ENCODE peak calls at places on chromosomes 13 and 19, in eight cellular contexts. One of them, this sample, is unnamed. For H3K27me3 and H3K4me1, the result is how much of the 10 kb centered on the place peaks cover.

GRCh38 chr13:19864018-19864338 is 529 bp upstream of the ZMYM5 start:
- DNase-seq in psoas muscle: peak
- DNase-seq in CD4-positive, alpha-beta memory T cell: peak
- DNase-seq in pancreas: peak
- DNase-seq in heart left ventricle: peak
- DNase-seq in cardiac muscle cell: peak
- DNase-seq in endothelial cell of umbilical vein: peak
- DNase-seq in heart right ventricle: peak
- DNase-seq in this sample: peak

GRCh38 chr13:76505437-76505836 is 380.8 kb downstream of the KCTD12 start:
- DNase-seq in psoas muscle: no peak
- DNase-seq in CD4-positive, alpha-beta memory T cell: no peak
- DNase-seq in pancreas: no peak
- DNase-seq in heart left ventricle: no peak
- DNase-seq in cardiac muscle cell: no peak
- DNase-seq in endothelial cell of umbilical vein: no peak
- DNase-seq in heart right ventricle: no peak
- DNase-seq in this sample: no peak

GRCh38 chr19:18304496-18305312 is 18.2 kb downstream of the LSM4 start:
- DNase-seq in psoas muscle: peak
- DNase-seq in CD4-positive, alpha-beta memory T cell: peak
- DNase-seq in pancreas: peak
- DNase-seq in heart left ventricle: peak
- DNase-seq in cardiac muscle cell: peak
- DNase-seq in endothelial cell of umbilical vein: peak
- DNase-seq in heart right ventricle: peak
- DNase-seq in this sample: peak

GRCh38 chr13:60629158-60629557 is 232.1 kb downstream of the TDRD3 start:
- DNase-seq in psoas muscle: no peak
- DNase-seq in CD4-positive, alpha-beta memory T cell: no peak
- DNase-seq in pancreas: no peak
- DNase-seq in heart left ventricle: no peak
- DNase-seq in cardiac muscle cell: no peak
- DNase-seq in endothelial cell of umbilical vein: no peak
- DNase-seq in heart right ventricle: no peak
- DNase-seq in this sample: no peak

GRCh38 chr13:79044415-79044814 is 361.6 kb downstream of the RBM26 start:
- DNase-seq in psoas muscle: no peak
- DNase-seq in CD4-positive, alpha-beta memory T cell: no peak
- DNase-seq in pancreas: no peak
- DNase-seq in heart left ventricle: no peak
- DNase-seq in cardiac muscle cell: no peak
- DNase-seq in endothelial cell of umbilical vein: no peak
- DNase-seq in heart right ventricle: no peak
- DNase-seq in this sample: no peak

GRCh38 chr19:11504502-11505031 is 1.1 kb downstream of the ZNF653 start:
- DNase-seq in psoas muscle: no peak
- DNase-seq in CD4-positive, alpha-beta memory T cell: no peak
- DNase-seq in pancreas: no peak
- DNase-seq in heart left ventricle: no peak
- DNase-seq in cardiac muscle cell: no peak
- DNase-seq in endothelial cell of umbilical vein: no peak
- DNase-seq in heart right ventricle: no peak
- DNase-seq in this sample: no peak

GRCh38 chr13:113897966-113898365 is 34.1 kb upstream of the GAS6 start:
- DNase-seq in psoas muscle: no peak
- DNase-seq in CD4-positive, alpha-beta memory T cell: no peak
- DNase-seq in pancreas: no peak
- DNase-seq in heart left ventricle: no peak
- DNase-seq in cardiac muscle cell: no peak
- DNase-seq in endothelial cell of umbilical vein: no peak
- DNase-seq in heart right ventricle: no peak
- DNase-seq in this sample: no peak

GRCh38 chr13:54092686-54093085 is 1064.1 kb downstream of the OLFM4 start:
- DNase-seq in psoas muscle: no peak
- DNase-seq in CD4-positive, alpha-beta memory T cell: peak
- DNase-seq in pancreas: no peak
- DNase-seq in heart left ventricle: no peak
- DNase-seq in cardiac muscle cell: no peak
- DNase-seq in endothelial cell of umbilical vein: no peak
- DNase-seq in heart right ventricle: no peak
- DNase-seq in this sample: no peak

GRCh38 chr13:23506821-23507210 is 63.4 kb upstream of the TNFRSF19 start:
- DNase-seq in psoas muscle: no peak
- DNase-seq in CD4-positive, alpha-beta memory T cell: no peak
- DNase-seq in pancreas: no peak
- DNase-seq in heart left ventricle: peak
- DNase-seq in cardiac muscle cell: peak
- DNase-seq in endothelial cell of umbilical vein: no peak
- DNase-seq in heart right ventricle: peak
- DNase-seq in this sample: no peak

GRCh38 chr13:39578821-39579291 is 24.1 kb downstream of the LHFPL6 start:
- DNase-seq in psoas muscle: no peak
- DNase-seq in CD4-positive, alpha-beta memory T cell: no peak
- DNase-seq in pancreas: no peak
- DNase-seq in heart left ventricle: no peak
- DNase-seq in cardiac muscle cell: no peak
- DNase-seq in endothelial cell of umbilical vein: no peak
- DNase-seq in heart right ventricle: no peak
- DNase-seq in this sample: no peak

GRCh38 chr13:97224544-97225324 is 2.6 kb downstream of the MBNL2 start:
- DNase-seq in psoas muscle: no peak
- DNase-seq in CD4-positive, alpha-beta memory T cell: peak
- DNase-seq in pancreas: peak
- DNase-seq in heart left ventricle: no peak
- DNase-seq in cardiac muscle cell: peak
- DNase-seq in endothelial cell of umbilical vein: peak
- DNase-seq in heart right ventricle: no peak
- DNase-seq in this sample: peak

GRCh38 chr19:17829855-17830566 is 8.7 kb upstream of the INSL3 start:
- DNase-seq in psoas muscle: no peak
- DNase-seq in CD4-positive, alpha-beta memory T cell: no peak
- DNase-seq in pancreas: peak
- DNase-seq in heart left ventricle: no peak
- DNase-seq in cardiac muscle cell: peak
- DNase-seq in endothelial cell of umbilical vein: no peak
- DNase-seq in heart right ventricle: no peak
- DNase-seq in this sample: no peak

GRCh38 chr13:81770868-81771505 is 1430.1 kb upstream of the SPRY2 start:
- DNase-seq in psoas muscle: no peak
- DNase-seq in CD4-positive, alpha-beta memory T cell: no peak
- DNase-seq in pancreas: no peak
- DNase-seq in heart left ventricle: no peak
- DNase-seq in cardiac muscle cell: no peak
- DNase-seq in endothelial cell of umbilical vein: no peak
- DNase-seq in heart right ventricle: no peak
- DNase-seq in this sample: no peak

GRCh38 chr13:93496985-93497673 is 270.5 kb downstream of the GPC6 start:
- DNase-seq in psoas muscle: no peak
- DNase-seq in CD4-positive, alpha-beta memory T cell: no peak
- DNase-seq in pancreas: no peak
- DNase-seq in heart left ventricle: no peak
- DNase-seq in cardiac muscle cell: no peak
- DNase-seq in endothelial cell of umbilical vein: no peak
- DNase-seq in heart right ventricle: no peak
- DNase-seq in this sample: no peak

GRCh38 chr13:87259479-87260083 is 411.6 kb upstream of the SLITRK5 start:
- DNase-seq in psoas muscle: no peak
- DNase-seq in CD4-positive, alpha-beta memory T cell: no peak
- DNase-seq in pancreas: no peak
- DNase-seq in heart left ventricle: no peak
- DNase-seq in cardiac muscle cell: peak
- DNase-seq in endothelial cell of umbilical vein: no peak
- DNase-seq in heart right ventricle: no peak
- DNase-seq in this sample: no peak

GRCh38 chr13:96141032-96141431 is 51.1 kb downstream of the HS6ST3 start:
- DNase-seq in psoas muscle: no peak
- DNase-seq in CD4-positive, alpha-beta memory T cell: no peak
- DNase-seq in pancreas: no peak
- DNase-seq in heart left ventricle: no peak
- DNase-seq in cardiac muscle cell: peak
- DNase-seq in endothelial cell of umbilical vein: no peak
- DNase-seq in heart right ventricle: no peak
- DNase-seq in this sample: no peak

GRCh38 chr19:46202872-46203860 is 26.4 kb upstream of the IGFL1 start:
- DNase-seq in psoas muscle: no peak
- DNase-seq in CD4-positive, alpha-beta memory T cell: no peak
- DNase-seq in pancreas: no peak
- DNase-seq in heart left ventricle: no peak
- DNase-seq in cardiac muscle cell: no peak
- DNase-seq in endothelial cell of umbilical vein: no peak
- DNase-seq in heart right ventricle: no peak
- DNase-seq in this sample: no peak

GRCh38 chr13:109155301-109155761 is 525.9 kb downstream of the MYO16 start:
- DNase-seq in psoas muscle: no peak
- DNase-seq in CD4-positive, alpha-beta memory T cell: no peak
- DNase-seq in pancreas: no peak
- DNase-seq in heart left ventricle: no peak
- DNase-seq in cardiac muscle cell: peak
- DNase-seq in endothelial cell of umbilical vein: peak
- DNase-seq in heart right ventricle: no peak
- DNase-seq in this sample: no peak

GRCh38 chr13:75789451-75790197 is 153.5 kb downstream of the LMO7 start:
- DNase-seq in psoas muscle: no peak
- DNase-seq in CD4-positive, alpha-beta memory T cell: no peak
- DNase-seq in pancreas: no peak
- DNase-seq in heart left ventricle: no peak
- DNase-seq in cardiac muscle cell: peak
- DNase-seq in endothelial cell of umbilical vein: peak
- DNase-seq in heart right ventricle: no peak
- DNase-seq in this sample: no peak

DNA sequence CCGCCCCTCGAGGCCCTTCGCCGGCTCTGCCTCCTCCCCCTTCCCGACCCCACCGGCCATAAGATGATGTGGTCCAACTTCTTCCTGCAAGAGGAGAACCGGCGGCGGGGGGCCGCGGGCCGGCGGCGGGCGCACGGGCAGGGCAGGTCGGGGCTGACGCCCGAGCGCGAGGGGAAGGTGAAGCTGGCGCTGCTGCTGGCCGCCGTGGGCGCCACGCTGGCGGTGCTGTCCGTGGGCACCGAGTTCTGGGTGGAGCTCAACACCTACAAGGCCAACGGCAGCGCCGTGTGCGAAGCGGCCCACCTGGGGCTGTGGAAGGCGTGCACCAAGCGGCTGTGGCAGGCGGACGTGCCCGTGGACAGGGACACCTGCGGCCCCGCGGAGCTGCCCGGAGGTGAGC is 1.4 kb downstream of the CACNG6 start:
- DNase-seq in psoas muscle: no peak
- DNase-seq in CD4-positive, alpha-beta memory T cell: no peak
- DNase-seq in pancreas: no peak
- DNase-seq in heart left ventricle: no peak
- DNase-seq in cardiac muscle cell: no peak
- DNase-seq in endothelial cell of umbilical vein: no peak
- DNase-seq in heart right ventricle: no peak
- DNase-seq in this sample: no peak
- H3K27me3 ChIP-seq in psoas muscle: under half
- H3K27me3 ChIP-seq in CD4-positive, alpha-beta memory T cell: under half
- H3K27me3 ChIP-seq in pancreas: under half
- H3K27me3 ChIP-seq in heart left ventricle: half or more
- H3K27me3 ChIP-seq in cardiac muscle cell: under half
- H3K27me3 ChIP-seq in endothelial cell of umbilical vein: under half
- H3K27me3 ChIP-seq in heart right ventricle: under half
- H3K27me3 ChIP-seq in this sample: under half

DNA sequence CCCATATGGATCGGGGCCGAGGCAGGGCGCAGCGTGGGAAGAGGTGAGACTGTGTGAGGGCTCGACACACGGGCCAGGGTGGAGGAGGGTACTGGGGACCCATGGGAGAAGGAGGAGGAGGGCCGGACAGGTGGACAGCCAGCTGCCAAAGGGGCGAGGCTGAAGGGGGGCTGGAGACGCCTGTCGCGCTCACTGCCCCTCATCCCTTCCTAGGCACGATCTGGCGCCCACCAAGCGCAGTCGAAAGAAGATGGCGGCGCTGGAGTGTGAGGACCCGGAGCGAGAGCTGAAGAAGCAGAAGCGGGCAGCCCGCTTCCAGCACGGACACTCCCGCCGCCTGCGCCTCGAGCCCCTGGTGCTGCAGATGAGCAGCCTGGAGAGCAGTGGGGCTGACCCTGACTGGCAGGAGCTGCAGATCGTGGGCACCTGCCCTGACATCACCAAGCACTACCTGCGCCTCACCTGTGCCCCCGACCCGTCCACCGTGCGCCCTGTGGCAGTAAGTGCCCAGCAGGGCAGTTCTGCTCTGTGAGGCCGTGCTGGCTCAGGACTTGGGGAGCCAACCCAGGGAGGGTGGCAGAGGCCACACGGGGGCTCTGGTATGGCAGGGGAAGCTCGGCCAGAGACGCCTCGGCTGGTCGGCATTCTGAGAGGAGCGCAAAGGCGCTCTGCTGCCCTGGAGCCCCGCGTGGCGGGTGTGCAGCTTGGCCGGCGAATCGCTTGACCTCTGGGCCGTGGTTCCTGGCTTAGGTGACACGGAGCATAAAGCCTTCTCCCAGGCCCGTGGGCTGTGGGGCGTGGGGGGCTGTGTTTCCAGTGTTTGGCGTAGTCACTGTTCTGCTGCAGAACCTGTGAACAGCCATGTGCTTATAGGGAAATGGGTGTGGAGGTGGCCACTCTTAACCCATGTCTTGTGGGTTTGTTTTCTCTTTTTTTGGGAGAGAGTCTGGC is 6.9 kb downstream of the LENG9 start:
- DNase-seq in psoas muscle: peak
- DNase-seq in CD4-positive, alpha-beta memory T cell: no peak
- DNase-seq in pancreas: peak
- DNase-seq in heart left ventricle: no peak
- DNase-seq in cardiac muscle cell: no peak
- DNase-seq in endothelial cell of umbilical vein: no peak
- DNase-seq in heart right ventricle: no peak
- DNase-seq in this sample: no peak
- H3K4me1 ChIP-seq in psoas muscle: under half
- H3K4me1 ChIP-seq in CD4-positive, alpha-beta memory T cell: under half
- H3K4me1 ChIP-seq in pancreas: under half
- H3K4me1 ChIP-seq in heart left ventricle: under half
- H3K4me1 ChIP-seq in cardiac muscle cell: under half
- H3K4me1 ChIP-seq in endothelial cell of umbilical vein: under half
- H3K4me1 ChIP-seq in heart right ventricle: under half
- H3K4me1 ChIP-seq in this sample: under half

DNA sequence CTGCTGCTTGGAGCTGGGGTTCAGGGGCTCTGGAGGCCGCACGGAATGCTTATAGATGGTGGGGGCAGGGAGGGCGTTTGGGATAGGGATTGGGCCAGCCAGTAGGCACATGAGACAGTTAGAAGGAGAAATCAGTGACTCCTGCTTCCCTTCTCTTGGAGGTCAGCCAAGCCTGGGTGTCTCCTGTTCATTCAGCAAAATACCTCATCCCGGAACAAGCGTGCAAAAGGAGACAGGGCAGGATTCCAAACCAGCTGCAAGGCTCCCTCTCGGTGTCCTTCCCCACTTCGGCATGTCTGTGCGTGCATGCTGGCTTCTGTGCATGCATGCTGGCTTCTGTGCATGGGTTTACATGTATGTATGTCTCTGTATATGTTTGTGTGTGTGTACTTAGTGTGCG is 37.3 kb upstream of the PEPD start:
- DNase-seq in psoas muscle: no peak
- DNase-seq in CD4-positive, alpha-beta memory T cell: no peak
- DNase-seq in pancreas: no peak
- DNase-seq in heart left ventricle: no peak
- DNase-seq in cardiac muscle cell: no peak
- DNase-seq in endothelial cell of umbilical vein: no peak
- DNase-seq in heart right ventricle: no peak
- DNase-seq in this sample: no peak
- H3K27me3 ChIP-seq in psoas muscle: under half
- H3K27me3 ChIP-seq in CD4-positive, alpha-beta memory T cell: under half
- H3K27me3 ChIP-seq in pancreas: under half
- H3K27me3 ChIP-seq in heart left ventricle: under half
- H3K27me3 ChIP-seq in cardiac muscle cell: under half
- H3K27me3 ChIP-seq in endothelial cell of umbilical vein: under half
- H3K27me3 ChIP-seq in heart right ventricle: under half
- H3K27me3 ChIP-seq in this sample: under half

GRCh38 chr19:49863254-49863934 is 4.0 kb downstream of the PNKP start:
- DNase-seq in psoas muscle: no peak
- DNase-seq in CD4-positive, alpha-beta memory T cell: peak
- DNase-seq in pancreas: no peak
- DNase-seq in heart left ventricle: no peak
- DNase-seq in cardiac muscle cell: no peak
- DNase-seq in endothelial cell of umbilical vein: no peak
- DNase-seq in heart right ventricle: no peak
- DNase-seq in this sample: no peak
- H3K4me1 ChIP-seq in psoas muscle: under half
- H3K4me1 ChIP-seq in CD4-positive, alpha-beta memory T cell: under half
- H3K4me1 ChIP-seq in pancreas: under half
- H3K4me1 ChIP-seq in heart left ventricle: under half
- H3K4me1 ChIP-seq in cardiac muscle cell: under half
- H3K4me1 ChIP-seq in endothelial cell of umbilical vein: under half
- H3K4me1 ChIP-seq in heart right ventricle: under half
- H3K4me1 ChIP-seq in this sample: under half